ENCODE peak calls at places on chromosomes 7 and 10, in eight cellular contexts. C, X, H, O, D, Z, T and J are unnamed samples.

GRCh38 chr10:97336942-97337719 is 2.6 kb upstream of the FRAT2 start:
- DNase-seq in T (peak; percentile 80), O (peak; percentile 57), Z (no peak), C (no peak), D (no peak), X (no peak), H (peak; percentile 94), J (no peak)

GRCh38 chr10:62778125-62778524 is 26.4 kb upstream of the ADO start:
- DNase-seq in T (no peak), D (no peak), C (no peak), O (no peak), H (no peak), Z (no peak), X (no peak), J (no peak)

GRCh38 chr7:4097001-4097609 is 585.0 kb upstream of the FOXK1 start:
- DNase-seq in Z (no peak), D (no peak), T (no peak), C (no peak), H (no peak), O (no peak), X (no peak), J (no peak)

GRCh38 chr10:91153508-91153907 is 67.0 kb upstream of the PCGF5 start:
- DNase-seq in H (no peak), X (no peak), O (no peak), D (no peak), T (no peak), C (no peak), Z (no peak), J (no peak)

GRCh38 chr7:79953130-79953529 is 181.5 kb upstream of the GNAI1 start:
- DNase-seq in X (no peak), O (no peak), H (no peak), Z (no peak), C (no peak), D (no peak), T (no peak), J (no peak)

GRCh38 chr10:15238553-15239335 is 70.3 kb upstream of the NMT2 start:
- DNase-seq in H (no peak), Z (no peak), T (no peak), C (no peak), O (no peak), X (no peak), D (no peak), J (no peak)

GRCh38 chr10:43249962-43250624 is 16.8 kb downstream of the RASGEF1A start:
- DNase-seq in Z (no peak), O (no peak), H (peak; percentile 51), X (no peak), T (no peak), C (peak; percentile 54), D (no peak), J (no peak)

GRCh38 chr7:36198854-36199266 is 45.8 kb downstream of the EEPD1 start:
- DNase-seq in T (no peak), D (no peak), X (no peak), Z (no peak), C (no peak), H (no peak), O (no peak), J (no peak)

GRCh38 chr10:103373544-103373943 is 5.8 kb downstream of the TAF5 start:
- DNase-seq in C (no peak), O (no peak), D (no peak), T (no peak), X (no peak), Z (no peak), H (no peak), J (no peak)

GRCh38 chr10:10520391-10521385 is 497.0 kb upstream of the CELF2 start:
- DNase-seq in T (no peak), C (no peak), D (no peak), O (no peak), H (peak; percentile 8), X (no peak), Z (no peak), J (no peak)

GRCh38 chr10:120732643-120733313 is 118.4 kb upstream of the WDR11 start:
- DNase-seq in T (no peak), D (no peak), C (no peak), Z (no peak), H (peak; percentile 34), O (no peak), X (no peak), J (no peak)

GRCh38 chr7:74280985-74281384 is 8.2 kb upstream of the CLIP2 start:
- DNase-seq in C (no peak), D (no peak), H (no peak), T (no peak), Z (no peak), X (no peak), O (no peak), J (no peak)

GRCh38 chr10:71663311-71663710 is 56.3 kb downstream of the C10orf105 start:
- DNase-seq in H (no peak), Z (no peak), T (peak; percentile 49), C (no peak), D (no peak), O (no peak), X (no peak), J (no peak)

GRCh38 chr10:74901240-74901827 is 74.9 kb downstream of the KAT6B start:
- DNase-seq in O (no peak), C (no peak), T (no peak), X (no peak), D (no peak), Z (no peak), H (no peak), J (no peak)

GRCh38 chr10:10824611-10825148 is 193.0 kb upstream of the CELF2 start:
- DNase-seq in D (no peak), T (peak; percentile 23), O (no peak), Z (no peak), X (no peak), C (no peak), H (no peak), J (no peak)

GRCh38 chr7:99040104-99040958 is 103.6 kb downstream of the SMURF1 start:
- DNase-seq in X (peak; percentile 52), O (peak; percentile 78), D (peak; percentile 53), T (peak; percentile 85), C (peak; percentile 73), Z (peak; percentile 53), H (peak; percentile 93), J (peak; percentile 78)

GRCh38 chr7:41979834-41980307 is 257.1 kb downstream of the GLI3 start:
- DNase-seq in X (no peak), H (peak; percentile 31), T (no peak), Z (no peak), C (no peak), D (no peak), O (no peak), J (no peak)

GRCh38 chr7:146875222-146875785 is 758.7 kb downstream of the CNTNAP2 start:
- DNase-seq in Z (no peak), X (no peak), T (no peak), D (no peak), O (no peak), C (no peak), H (peak; percentile 38), J (no peak)

GRCh38 chr7:152850420-152850819 is 90.9 kb downstream of the ACTR3B start:
- DNase-seq in O (no peak), Z (no peak), T (no peak), H (no peak), X (no peak), C (no peak), D (no peak), J (no peak)

GRCh38 chr10:3397231-3397630 is 224.6 kb upstream of the PITRM1 start:
- DNase-seq in X (no peak), D (no peak), H (no peak), O (no peak), T (no peak), Z (no peak), C (no peak), J (peak; percentile 22)

DNA sequence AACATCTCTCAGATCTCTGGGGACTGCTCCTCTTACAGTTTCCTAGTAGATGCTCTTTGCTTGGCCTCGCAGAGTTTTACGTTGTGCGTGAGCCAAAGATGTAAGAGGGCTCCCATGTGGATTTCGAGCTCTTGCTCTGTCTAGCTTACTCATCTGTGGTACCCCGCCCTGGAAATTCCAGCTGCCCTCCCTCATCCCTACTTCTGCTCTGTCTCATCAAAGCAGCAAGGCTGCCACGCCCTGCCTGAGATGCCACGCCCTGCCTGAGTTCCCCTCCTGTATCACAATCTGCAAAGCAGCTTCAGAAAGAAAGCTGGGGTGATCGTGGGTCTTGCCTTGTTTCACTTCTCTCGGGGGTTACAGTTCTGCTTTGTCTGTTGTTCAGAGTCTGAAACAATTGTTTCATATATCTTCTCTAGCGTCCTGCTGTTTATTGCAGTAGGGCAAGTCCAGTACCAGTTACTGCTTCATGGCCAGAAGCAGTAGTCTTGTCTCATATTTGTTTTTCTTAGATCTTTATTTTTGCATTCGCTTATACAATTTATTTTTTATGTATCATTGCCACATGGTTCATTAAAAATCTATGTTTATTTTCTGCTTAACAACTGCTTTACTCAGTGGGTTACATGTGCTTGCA is 36.1 kb upstream of the CCNY start:
- DNase-seq in Z (no peak), O (no peak), C (no peak), D (no peak), X (no peak), T (peak; percentile 21), H (no peak), J (peak; percentile 67)
- H3K27ac ChIP-seq in Z (no peak overlapping the region), O (no peak overlapping the region), C (no peak overlapping the region), D (no peak overlapping the region), X (no peak overlapping the region), T (no peak overlapping the region), H (no peak overlapping the region), J (no peak overlapping the region)

GRCh38 chr7:34036069-34036920 is 131.0 kb downstream of the BMPER start:
- DNase-seq in O (no peak), X (no peak), C (no peak), H (no peak), Z (no peak), T (peak; percentile 81), D (no peak), J (no peak)
- H3K27ac ChIP-seq in O (no peak overlapping the region), X (no peak overlapping the region), C (no peak overlapping the region), H (no peak overlapping the region), Z (no peak overlapping the region), T (peak overlapping the region; percentile 43), D (peak overlapping the region; percentile 6), J (no peak overlapping the region)

GRCh38 chr7:140506788-140507464 is 27.6 kb upstream of the MKRN1 start:
- DNase-seq in O (no peak), T (peak; percentile 25), Z (no peak), X (no peak), H (peak; percentile 60), C (no peak), D (no peak), J (no peak)
- H3K27ac ChIP-seq in O (no peak overlapping the region), T (peak overlapping the region; percentile 56), Z (no peak overlapping the region), X (no peak overlapping the region), H (no peak overlapping the region), C (no peak overlapping the region), D (no peak overlapping the region), J (no peak overlapping the region)

GRCh38 chr10:132186488-132187413 is at the start of gene DPYSL4:
- DNase-seq in H (peak; percentile 62), T (no peak), O (no peak), Z (peak; percentile 21), D (peak; percentile 13), C (no peak), X (peak; percentile 39), J (no peak)
- H3K27ac ChIP-seq in H (no peak within 1 kb of the TSS), T (no peak within 1 kb of the TSS), O (no peak within 1 kb of the TSS), Z (no peak within 1 kb of the TSS), D (no peak within 1 kb of the TSS), C (no peak within 1 kb of the TSS), X (peak within 1 kb of the TSS; percentile 55), J (no peak within 1 kb of the TSS)

GRCh38 chr7:929311-929711 is 25.2 kb downstream of the ADAP1 start:
- DNase-seq in T (peak; percentile 4), D (no peak), C (peak; percentile 53), O (no peak), X (no peak), H (no peak), Z (no peak), J (no peak)
- H3K27ac ChIP-seq in T (peak overlapping the region; percentile 89), D (peak overlapping the region; percentile 81), C (no peak overlapping the region), O (no peak overlapping the region), X (no peak overlapping the region), H (no peak overlapping the region), Z (no peak overlapping the region), J (no peak overlapping the region)

GRCh38 chr7:139725843-139726484 is 51.8 kb downstream of the HIPK2 start:
- DNase-seq in Z (no peak), X (no peak), C (no peak), T (peak; percentile 7), O (no peak), D (no peak), H (no peak), J (no peak)
- H3K27ac ChIP-seq in Z (no peak overlapping the region), X (no peak overlapping the region), C (peak overlapping the region; percentile 25), T (peak overlapping the region; percentile 63), O (no peak overlapping the region), D (no peak overlapping the region), H (no peak overlapping the region), J (peak overlapping the region; percentile 44)